ENCODE peak calls at places on chromosomes 3 and 15, in six cellular contexts. O is right cardiac atrium; L is endodermal cell; E is cardiac muscle cell; V is effector memory CD4-positive, alpha-beta T cell; H is body of pancreas. Y is an unnamed sample. For H3K27me3 and H3K4me1, the result is how much of the 10 kb centered on the place peaks cover.

GRCh38 chr15:34987982-34988873 is at the start of gene ZNF770:
- DNase-seq in O (peak), L (peak), E (peak), V (peak), H (peak), Y (peak)

GRCh38 chr15:64905119-64905831 is 6.4 kb upstream of the ANKDD1A start:
- DNase-seq in O (peak), L (peak), E (peak), V (peak), H (peak), Y (peak)

GRCh38 chr3:94162700-94163099 is 99.8 kb downstream of the NSUN3 start:
- DNase-seq in O (no peak), L (peak), E (no peak), V (no peak), H (no peak), Y (no peak)

GRCh38 chr3:196992461-196993065 is 23.9 kb upstream of the PIGZ start:
- DNase-seq in O (no peak), L (no peak), E (no peak), V (no peak), H (no peak), Y (no peak)

GRCh38 chr15:92819312-92820232 is 80.6 kb upstream of the CHD2 start:
- DNase-seq in O (no peak), L (no peak), E (no peak), V (no peak), H (no peak), Y (no peak)

GRCh38 chr3:56761023-56761422 is 40.7 kb downstream of the ARHGEF3 start:
- DNase-seq in O (no peak), L (no peak), E (no peak), V (no peak), H (no peak), Y (no peak)

GRCh38 chr15:76803049-76803571 is 102.0 kb downstream of the SCAPER start:
- DNase-seq in O (no peak), L (no peak), E (no peak), V (no peak), H (no peak), Y (no peak)

GRCh38 chr3:152113413-152113812 is 155.3 kb upstream of the MBNL1 start:
- DNase-seq in O (no peak), L (no peak), E (peak), V (no peak), H (no peak), Y (no peak)

GRCh38 chr15:98799991-98800390 is 151.7 kb downstream of the IGF1R start:
- DNase-seq in O (no peak), L (peak), E (peak), V (no peak), H (no peak), Y (no peak)

GRCh38 chr3:188220988-188221818 is 67.2 kb downstream of the LPP start:
- DNase-seq in O (peak), L (no peak), E (no peak), V (no peak), H (peak), Y (peak)

GRCh38 chr15:25170113-25170731 is 215.4 kb downstream of the SNRPN start:
- DNase-seq in O (peak), L (peak), E (no peak), V (no peak), H (no peak), Y (no peak)

GRCh38 chr3:104549099-104549714 is 817.5 kb upstream of the ALCAM start:
- DNase-seq in O (no peak), L (no peak), E (peak), V (no peak), H (no peak), Y (no peak)
- H3K27me3 ChIP-seq in O (under half), L (under half), E (under half), V (under half), H (under half), Y (under half)

DNA sequence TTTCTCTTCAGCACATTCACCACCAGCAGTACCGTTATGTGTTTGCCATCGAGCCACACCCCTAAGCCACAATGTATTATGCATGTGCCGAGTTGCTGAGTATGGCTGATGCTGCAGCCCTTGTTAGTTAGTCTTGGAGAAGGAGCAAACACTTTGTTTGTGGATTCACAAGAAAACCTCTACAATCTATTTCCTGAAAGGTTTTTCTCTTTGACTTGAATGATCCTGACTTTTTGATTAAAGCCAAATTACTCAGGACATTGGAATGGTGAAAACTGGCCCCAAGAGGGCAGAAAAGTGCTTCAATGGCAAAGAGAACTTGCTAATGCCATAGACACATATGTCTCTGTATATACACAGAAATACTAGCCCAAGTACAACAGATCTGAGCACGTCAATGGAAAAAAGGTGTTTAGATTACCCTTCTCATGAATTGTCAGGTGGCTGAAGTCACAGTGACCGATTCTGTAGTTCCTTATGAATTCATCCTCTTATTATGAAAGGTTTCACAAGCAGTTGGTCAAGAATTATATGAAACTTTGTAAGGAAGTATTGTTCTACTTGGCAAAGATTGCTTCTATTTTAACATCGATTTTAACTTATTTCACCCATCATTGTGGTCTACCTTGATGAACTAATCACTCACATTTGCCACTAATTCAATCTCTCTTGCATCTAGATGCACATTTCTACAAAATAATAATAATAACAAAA is 103.0 kb downstream of the P3H2 start:
- DNase-seq in O (no peak), L (peak), E (peak), V (no peak), H (peak), Y (no peak)
- H3K4me1 ChIP-seq in O (under half), L (under half), E (half or more), V (under half), H (under half), Y (under half)

GRCh38 chr3:54122046-54122801 is at the start of gene CACNA2D3:
- DNase-seq in O (peak), L (peak), E (peak), V (no peak), H (peak), Y (no peak)
- H3K27me3 ChIP-seq in O (under half), L (half or more), E (half or more), V (under half), H (under half), Y (under half)

DNA sequence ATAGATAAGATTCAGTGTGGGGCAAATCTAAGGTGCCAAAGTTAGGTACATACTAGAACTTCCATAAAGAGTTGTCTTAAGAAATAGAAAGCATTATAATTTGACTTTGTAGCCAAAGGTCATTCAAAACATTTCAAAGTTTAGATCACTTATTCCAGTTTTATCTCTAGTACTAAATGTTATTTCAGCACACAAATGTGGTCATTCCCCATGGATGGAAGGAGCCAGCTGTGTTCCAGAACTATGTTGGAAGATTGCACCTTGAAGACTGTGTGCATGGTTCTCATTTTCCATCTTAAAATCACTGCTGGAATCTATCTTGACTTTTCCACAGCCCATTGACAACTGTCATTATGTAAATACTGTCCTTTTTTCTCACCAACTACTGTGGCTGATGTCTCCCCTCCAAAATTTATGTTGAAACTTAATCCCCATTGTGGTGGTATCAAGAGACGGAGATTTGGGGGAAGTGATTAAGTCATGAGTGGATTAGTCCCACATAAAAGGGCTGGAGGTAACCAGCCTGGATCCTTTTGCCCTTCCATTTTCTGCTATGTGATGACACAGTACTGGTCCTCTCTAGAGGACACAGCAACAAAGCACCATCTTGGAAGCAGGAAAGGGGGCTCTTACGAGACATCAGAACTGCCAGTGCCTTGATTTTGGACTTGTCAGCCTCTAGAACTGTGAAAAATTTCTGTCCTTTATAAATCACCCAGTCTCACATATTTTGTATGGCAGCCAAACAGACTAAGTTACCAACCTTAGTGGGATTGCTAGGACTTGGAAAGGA is 24.0 kb downstream of the TGFBR2 start:
- DNase-seq in O (no peak), L (no peak), E (no peak), V (no peak), H (no peak), Y (no peak)
- H3K4me1 ChIP-seq in O (under half), L (under half), E (under half), V (half or more), H (half or more), Y (half or more)

Y was measured in tibial nerve.